ENCODE peak calls at places on chromosomes 6 and 20, in seven cellular contexts. I, U, T, S, E, J and D are unnamed samples.

GRCh38 chr6:16239798-16240123 is 1.4 kb downstream of the GMPR start:
- DNase-seq in I (no peak), U (no peak), T (no peak), S (no peak), E (no peak), J (no peak), D (no peak)

GRCh38 chr6:154410619-154411044 is 54.0 kb upstream of the IPCEF1 start:
- DNase-seq in I (peak), U (no peak), T (peak), S (peak), E (no peak), J (no peak), D (peak)

GRCh38 chr6:163735076-163735475 is 320.6 kb downstream of the QKI start:
- DNase-seq in I (no peak), U (no peak), T (no peak), S (no peak), E (no peak), J (no peak), D (no peak)

GRCh38 chr6:85544776-85545175 is 48.9 kb downstream of the SNX14 start:
- DNase-seq in I (no peak), U (no peak), T (no peak), S (no peak), E (no peak), J (no peak), D (no peak)

GRCh38 chr6:16764188-16764950 is 3.1 kb upstream of the ATXN1 start:
- DNase-seq in I (no peak), U (no peak), T (no peak), S (no peak), E (no peak), J (no peak), D (no peak)

GRCh38 chr20:45289942-45290676 is 16.5 kb upstream of the RBPJL start:
- DNase-seq in I (no peak), U (no peak), T (no peak), S (no peak), E (no peak), J (no peak), D (no peak)

GRCh38 chr6:18423426-18423825 is 36.3 kb downstream of the RNF144B start:
- DNase-seq in I (no peak), U (no peak), T (no peak), S (peak), E (no peak), J (no peak), D (no peak)

GRCh38 chr6:30612687-30613248 is 4.3 kb downstream of the PPP1R10 start:
- DNase-seq in I (no peak), U (no peak), T (no peak), S (no peak), E (no peak), J (no peak), D (no peak)

GRCh38 chr6:161373905-161374451 is 100.1 kb upstream of the AGPAT4 start:
- DNase-seq in I (no peak), U (no peak), T (peak), S (peak), E (peak), J (no peak), D (peak)

GRCh38 chr20:56433880-56434255 is 21.8 kb downstream of the CASS4 start:
- DNase-seq in I (peak), U (no peak), T (no peak), S (no peak), E (no peak), J (no peak), D (no peak)

GRCh38 chr6:87333591-87334181 is 4.6 kb upstream of the GJB7 start:
- DNase-seq in I (no peak), U (no peak), T (no peak), S (no peak), E (no peak), J (no peak), D (no peak)

GRCh38 chr6:35024601-35025054 is 116.5 kb downstream of the TCP11 start:
- DNase-seq in I (no peak), U (no peak), T (no peak), S (peak), E (peak), J (no peak), D (peak)

GRCh38 chr6:105346052-105346451 is 56.8 kb downstream of the PREP start:
- DNase-seq in I (no peak), U (no peak), T (no peak), S (peak), E (no peak), J (no peak), D (no peak)

GRCh38 chr6:138970856-138971425 is 17.1 kb downstream of the REPS1 start:
- DNase-seq in I (peak), U (no peak), T (no peak), S (peak), E (no peak), J (no peak), D (no peak)

GRCh38 chr20:50645253-50646068 is 45.9 kb downstream of the RIPOR3 start:
- DNase-seq in I (peak), U (peak), T (peak), S (peak), E (peak), J (peak), D (peak)

GRCh38 chr6:9250852-9251251 is 815.5 kb upstream of the SLC35B3 start:
- DNase-seq in I (peak), U (peak), T (no peak), S (peak), E (peak), J (no peak), D (peak)

GRCh38 chr6:131948692-131949614 is 2.2 kb downstream of the CCN2 start:
- DNase-seq in I (peak), U (no peak), T (peak), S (no peak), E (no peak), J (no peak), D (peak)

GRCh38 chr6:131950767-131951575 is at the start of gene CCN2:
- DNase-seq in I (peak), U (peak), T (peak), S (peak), E (peak), J (peak), D (peak)

GRCh38 chr6:131951576-131952230 is 531 bp upstream of the CCN2 start:
- DNase-seq in I (no peak), U (no peak), T (no peak), S (no peak), E (no peak), J (no peak), D (no peak)

GRCh38 chr6:131949615-131949908 is 1.6 kb downstream of the CCN2 start:
- DNase-seq in I (peak), U (no peak), T (no peak), S (no peak), E (no peak), J (no peak), D (no peak)

DNA sequence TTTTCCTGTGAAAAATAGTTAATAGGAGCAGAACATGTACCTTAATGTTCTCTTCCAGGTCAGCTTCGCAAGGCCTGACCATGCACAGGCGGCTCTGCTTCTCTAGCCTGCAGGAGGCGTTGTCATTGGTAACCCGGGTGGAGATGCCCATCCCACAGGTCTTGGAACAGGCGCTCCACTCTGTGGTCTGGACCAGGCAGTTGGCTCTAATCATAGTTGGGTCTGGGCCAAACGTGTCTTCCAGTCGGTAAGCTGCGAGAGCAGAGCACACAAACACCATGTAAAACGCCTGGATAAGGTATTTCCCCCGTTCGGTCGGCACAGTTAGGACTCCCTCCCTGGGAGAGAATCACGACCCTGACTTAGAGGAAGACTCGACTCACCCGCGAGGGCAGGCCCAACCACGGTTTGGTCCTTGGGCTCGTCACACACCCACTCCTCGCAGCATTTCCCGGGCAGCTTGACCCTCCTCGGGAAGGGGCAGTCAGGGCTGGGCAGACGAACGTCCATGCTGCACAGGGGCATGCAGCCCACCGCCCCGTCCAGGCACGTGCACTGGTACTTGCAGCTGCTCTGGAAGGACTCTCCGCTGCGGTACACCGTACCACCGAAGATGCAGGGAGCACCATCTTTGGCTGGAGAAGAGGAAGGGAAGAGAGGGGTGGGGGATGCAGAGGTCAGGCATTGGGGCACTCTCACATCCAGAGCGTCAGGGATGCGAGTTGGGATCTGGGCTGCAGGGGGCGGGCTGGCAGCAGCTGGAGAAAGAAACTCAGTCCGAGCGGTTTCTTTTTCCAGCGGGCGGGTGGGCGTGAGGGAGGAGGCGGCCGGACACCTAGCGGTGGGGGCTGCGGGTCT is 1.0 kb downstream of the CCN2 start:
- DNase-seq in I (peak), U (peak), T (peak), S (peak), E (peak), J (peak), D (peak)
- TF ChIP-seq CTCF in I (peak), U (peak), T (peak), S (peak), E (no peak), J (peak), D (no peak)

GRCh38 chr6:132122871-132123270 is 171.7 kb upstream of the CCN2 start:
- DNase-seq in I (peak), U (no peak), T (no peak), S (no peak), E (no peak), J (no peak), D (no peak)

GRCh38 chr6:132126150-132126549 is 175.0 kb upstream of the CCN2 start:
- DNase-seq in I (no peak), U (no peak), T (no peak), S (no peak), E (no peak), J (no peak), D (no peak)

GRCh38 chr6:132118144-132118543 is 167.0 kb upstream of the CCN2 start:
- DNase-seq in I (no peak), U (no peak), T (no peak), S (no peak), E (no peak), J (no peak), D (no peak)

GRCh38 chr6:132122176-132122575 is 171.0 kb upstream of the CCN2 start:
- DNase-seq in I (no peak), U (no peak), T (no peak), S (no peak), E (no peak), J (no peak), D (no peak)
- TF ChIP-seq CTCF in I (no peak), U (no peak), T (no peak), S (no peak), E (no peak), J (no peak), D (no peak)

GRCh38 chr6:159043236-159043635 is 1.6 kb downstream of the TAGAP start:
- DNase-seq in I (no peak), U (no peak), T (no peak), S (no peak), E (no peak), J (no peak), D (no peak)

GRCh38 chr6:159042003-159042823 is 2.6 kb downstream of the TAGAP start:
- DNase-seq in I (no peak), U (no peak), T (peak), S (peak), E (peak), J (no peak), D (peak)

GRCh38 chr6:159043986-159044385 is 805 bp downstream of the TAGAP start:
- DNase-seq in I (no peak), U (no peak), T (no peak), S (no peak), E (no peak), J (no peak), D (no peak)

GRCh38 chr6:159041181-159041580 is 3.6 kb downstream of the TAGAP start:
- DNase-seq in I (no peak), U (no peak), T (no peak), S (no peak), E (no peak), J (no peak), D (no peak)

GRCh38 chr6:159042824-159043181 is 2.0 kb downstream of the TAGAP start:
- DNase-seq in I (no peak), U (no peak), T (no peak), S (no peak), E (no peak), J (no peak), D (no peak)
- TF ChIP-seq CTCF in I (no peak), U (peak), T (no peak), S (peak), E (peak), J (no peak), D (no peak)

GRCh38 chr20:4967752-4968477 is 33.4 kb downstream of the SLC23A2 start:
- DNase-seq in I (no peak), U (no peak), T (no peak), S (no peak), E (no peak), J (no peak), D (no peak)
- TF ChIP-seq CTCF in I (no peak), U (no peak), T (no peak), S (no peak), E (no peak), J (no peak), D (no peak)

GRCh38 chr6:53301801-53302537 is 46.8 kb downstream of the ELOVL5 start:
- DNase-seq in I (no peak), U (no peak), T (no peak), S (no peak), E (no peak), J (no peak), D (peak)
- TF ChIP-seq CTCF in I (no peak), U (no peak), T (no peak), S (no peak), E (no peak), J (no peak), D (no peak)

GRCh38 chr6:168050225-168050796 is 28.7 kb downstream of the FRMD1 start:
- DNase-seq in I (no peak), U (no peak), T (no peak), S (no peak), E (no peak), J (no peak), D (no peak)

GRCh38 chr6:168049681-168050224 is 29.3 kb downstream of the FRMD1 start:
- DNase-seq in I (no peak), U (no peak), T (no peak), S (no peak), E (no peak), J (no peak), D (no peak)

GRCh38 chr6:168051648-168052047 is 27.4 kb downstream of the FRMD1 start:
- DNase-seq in I (no peak), U (no peak), T (no peak), S (no peak), E (no peak), J (no peak), D (no peak)

GRCh38 chr6:168052291-168052891 is 26.6 kb downstream of the FRMD1 start:
- DNase-seq in I (no peak), U (no peak), T (no peak), S (no peak), E (no peak), J (no peak), D (peak)

DNA sequence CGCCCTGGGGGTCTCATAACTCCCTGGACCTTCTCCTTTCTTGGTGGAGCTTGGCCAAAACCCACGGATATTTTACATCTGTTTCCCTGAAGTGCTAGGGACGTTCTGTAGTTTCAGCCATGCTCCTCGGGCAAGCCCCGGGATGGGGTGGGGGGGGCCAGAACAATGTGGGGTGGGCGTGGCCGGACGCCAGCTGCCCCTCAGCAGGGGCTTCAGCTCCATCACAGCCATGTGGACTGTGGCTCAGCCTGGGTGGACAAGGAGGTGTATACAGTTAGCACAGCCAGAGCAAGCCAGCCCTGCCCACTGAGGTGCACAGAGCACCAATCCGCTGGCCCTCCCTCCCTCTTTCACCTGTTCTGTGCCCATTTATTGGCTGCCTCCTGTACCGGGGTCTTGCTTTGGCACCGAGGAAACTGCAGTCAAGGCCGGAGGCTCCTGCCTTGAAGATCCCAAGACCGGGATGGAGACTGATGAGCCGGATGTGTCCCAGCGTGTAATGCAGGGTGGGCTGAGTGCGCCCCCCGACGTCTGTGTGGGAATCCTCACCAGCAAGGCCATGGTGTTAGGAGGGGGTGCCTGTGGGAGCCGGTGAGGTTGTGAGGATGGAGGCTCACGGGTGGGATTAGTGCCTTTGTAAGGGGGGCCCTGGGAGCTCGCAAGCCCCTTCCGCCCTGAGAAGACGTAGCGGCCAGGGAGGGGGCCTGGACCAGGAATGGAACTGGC is 28.0 kb downstream of the FRMD1 start:
- DNase-seq in I (no peak), U (no peak), T (no peak), S (no peak), E (peak), J (no peak), D (no peak)
- TF ChIP-seq CTCF in I (peak), U (no peak), T (no peak), S (no peak), E (no peak), J (no peak), D (no peak)

GRCh38 chr6:160000280-160000704 is 31.4 kb downstream of the IGF2R start:
- DNase-seq in I (no peak), U (no peak), T (no peak), S (peak), E (no peak), J (no peak), D (no peak)

GRCh38 chr6:159997498-159998101 is 28.7 kb downstream of the IGF2R start:
- DNase-seq in I (no peak), U (no peak), T (no peak), S (no peak), E (no peak), J (no peak), D (no peak)

GRCh38 chr6:159998543-159998942 is 29.7 kb downstream of the IGF2R start:
- DNase-seq in I (no peak), U (no peak), T (no peak), S (no peak), E (no peak), J (no peak), D (no peak)

GRCh38 chr6:159996626-159997497 is 28.0 kb downstream of the IGF2R start:
- DNase-seq in I (no peak), U (no peak), T (no peak), S (no peak), E (no peak), J (no peak), D (no peak)

GRCh38 chr6:159999240-159999671 is 30.4 kb downstream of the IGF2R start:
- DNase-seq in I (no peak), U (no peak), T (no peak), S (no peak), E (no peak), J (no peak), D (no peak)
- TF ChIP-seq CTCF in I (no peak), U (no peak), T (no peak), S (no peak), E (no peak), J (no peak), D (no peak)